ENCODE peak calls at places on chromosome 1, in eight cellular contexts. Q is SK-N-SH; S is fibroblast of mammary gland; P is GM12864; A is endothelial cell; G is lower lobe of right lung; M is CD8-positive, alpha-beta T cell; T is colonic mucosa. E is an unnamed sample.

GRCh38 chr1:147167361-147167760 is 4.9 kb downstream of the PRKAB2 start:
- DNase-seq in A (no peak), S (peak; percentile 96), M (no peak), G (no peak), T (no peak), P (no peak), Q (no peak), E (no peak)

GRCh38 chr1:208486677-208487076 is 242.5 kb upstream of the PLXNA2 start:
- DNase-seq in P (no peak), M (no peak), A (no peak), T (no peak), Q (no peak), G (no peak), S (no peak), E (no peak)

GRCh38 chr1:53348491-53349368 is 20.9 kb upstream of the LRP8 start:
- DNase-seq in S (no peak), G (no peak), P (no peak), T (peak; percentile 7), Q (no peak), M (no peak), A (no peak), E (peak; percentile 6)

GRCh38 chr1:44805311-44806024 is 1.7 kb downstream of the DYNLT4 start:
- DNase-seq in A (no peak), G (peak; percentile 41), P (no peak), Q (no peak), M (no peak), S (no peak), T (no peak), E (no peak)

GRCh38 chr1:7334475-7335035 is 436.5 kb upstream of the VAMP3 start:
- DNase-seq in M (no peak), G (no peak), P (no peak), S (peak; percentile 27), A (no peak), T (peak; percentile 66), Q (peak; percentile 80), E (no peak)

GRCh38 chr1:231407537-231408396 is 14.3 kb downstream of the EGLN1 start:
- DNase-seq in M (no peak), T (peak; percentile 23), Q (no peak), G (no peak), P (no peak), A (no peak), S (peak; percentile 63), E (no peak)

GRCh38 chr1:63327417-63328139 is 5.2 kb downstream of the FOXD3 start:
- DNase-seq in M (no peak), Q (peak; percentile 89), G (peak; percentile 72), S (peak; percentile 59), T (peak; percentile 81), A (peak; percentile 83), P (no peak), E (peak; percentile 19)

GRCh38 chr1:92831762-92832536 is at the start of gene RPL5:
- DNase-seq in M (peak; percentile 93), S (peak; percentile 96), G (peak; percentile 97), T (peak; percentile 98), P (peak; percentile 96), Q (peak; percentile 95), A (peak; percentile 98), E (peak; percentile 98)

GRCh38 chr1:91622586-91622985 is 121.9 kb downstream of the CDC7 start:
- DNase-seq in A (no peak), T (peak; percentile 43), G (no peak), P (no peak), S (no peak), Q (no peak), M (no peak), E (no peak)

GRCh38 chr1:84303154-84303830 is 1.8 kb downstream of the SAMD13 start:
- DNase-seq in S (no peak), G (no peak), M (no peak), Q (no peak), A (no peak), T (no peak), P (no peak), E (no peak)

GRCh38 chr1:152047607-152047953 is 10.8 kb upstream of the S100A11 start:
- DNase-seq in Q (no peak), S (peak; percentile 91), M (no peak), G (no peak), A (no peak), P (no peak), T (no peak), E (no peak)

GRCh38 chr1:30232288-30232899 is 491.0 kb downstream of the MATN1 start:
- DNase-seq in T (peak; percentile 23), S (peak; percentile 5), M (no peak), A (peak; percentile 25), P (no peak), G (no peak), Q (no peak), E (no peak)

GRCh38 chr1:6108937-6109636 is 63.4 kb downstream of the KCNAB2 start:
- DNase-seq in M (no peak), P (peak; percentile 15), G (peak; percentile 53), A (peak; percentile 42), S (peak; percentile 51), Q (peak; percentile 83), T (no peak), E (no peak)

GRCh38 chr1:197126698-197127097 is 19.8 kb downstream of the ASPM start:
- DNase-seq in T (no peak), P (no peak), S (no peak), Q (no peak), A (no peak), M (no peak), G (no peak), E (no peak)

DNA sequence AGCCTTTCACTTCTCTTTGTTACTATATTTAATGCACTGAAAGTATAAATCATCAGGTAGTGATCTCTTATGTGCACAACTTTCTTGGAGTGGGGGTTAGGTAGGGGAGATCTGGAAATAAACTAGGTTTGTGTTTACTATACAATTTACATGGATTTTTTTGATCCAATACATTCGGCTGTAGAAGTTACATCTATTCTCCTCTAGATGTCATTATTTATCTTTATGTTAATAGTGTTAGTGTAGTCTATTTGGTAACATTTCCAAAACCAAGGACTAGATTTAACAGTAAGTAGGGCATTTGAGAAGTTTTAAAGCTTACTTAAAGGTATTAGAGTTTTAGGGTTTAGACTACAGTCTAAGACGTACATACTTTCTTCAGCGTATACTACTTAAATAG is 5.4 kb downstream of the VPS45 start:
- DNase-seq in T (no peak), S (peak; percentile 45), M (no peak), P (no peak), G (no peak), A (no peak), Q (peak; percentile 26), E (no peak)
- TF ChIP-seq CTCF in T (peak; percentile 17), S (peak; percentile 43), M (peak; percentile 69), P (peak; percentile 34), G (peak; percentile 46), A (peak; percentile 26), Q (peak; percentile 71), E (no peak)

DNA sequence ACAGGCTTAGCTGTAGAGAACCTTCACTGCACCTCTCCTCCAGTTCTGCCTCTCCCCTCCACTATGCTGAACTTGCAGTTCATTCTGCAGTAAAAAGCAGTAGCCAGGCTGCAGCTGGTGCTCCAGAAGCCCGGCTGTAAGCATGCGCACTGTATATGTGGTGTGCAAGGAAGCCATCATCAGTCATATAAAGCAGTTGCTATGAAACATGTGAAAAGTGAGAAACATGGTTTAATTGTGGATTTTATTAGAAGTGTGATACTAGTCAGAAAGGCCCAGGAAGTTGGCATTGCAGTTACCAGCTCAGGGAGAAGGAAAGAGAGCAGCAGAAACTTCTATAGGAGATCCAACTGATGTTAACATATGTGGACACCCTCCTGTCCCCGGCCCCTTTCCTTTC is 32.9 kb downstream of the DPT start:
- DNase-seq in S (no peak), G (no peak), A (no peak), Q (no peak), P (no peak), T (no peak), M (no peak), E (no peak)
- TF ChIP-seq CTCF in S (no peak), G (no peak), A (no peak), Q (no peak), P (no peak), T (no peak), M (no peak), E (no peak)

DNA sequence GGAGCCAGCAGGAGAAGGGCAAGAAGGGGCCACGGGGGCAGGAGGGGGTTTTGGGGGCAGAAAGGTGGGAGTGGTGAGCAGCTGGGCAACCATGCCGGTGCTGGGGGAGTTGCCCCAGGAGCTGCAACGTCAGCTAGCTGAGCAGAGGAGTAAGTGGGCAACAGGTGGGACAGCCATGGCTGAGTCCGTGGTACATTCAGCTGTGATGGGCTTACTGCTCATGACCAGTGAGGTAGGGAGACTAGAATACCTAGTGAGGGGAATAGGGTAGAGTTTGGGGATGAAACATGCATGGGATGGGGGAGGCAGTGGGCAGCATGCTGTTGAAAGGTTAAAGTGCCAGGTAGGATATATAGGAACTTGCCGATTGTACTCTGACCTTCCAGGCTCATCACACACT is 2.4 kb downstream of the USP21 start:
- DNase-seq in S (no peak), Q (no peak), G (no peak), T (no peak), A (no peak), M (no peak), P (no peak), E (no peak)
- TF ChIP-seq CTCF in S (no peak), Q (no peak), G (no peak), T (no peak), A (no peak), M (no peak), P (no peak), E (no peak)

GRCh38 chr1:209829716-209830115 is 1.9 kb downstream of the UTP25 start:
- DNase-seq in T (no peak), M (no peak), P (no peak), S (peak; percentile 48), G (no peak), A (no peak), Q (no peak), E (no peak)

GRCh38 chr1:209830722-209831121 is 3.0 kb downstream of the UTP25 start:
- DNase-seq in Q (no peak), G (no peak), S (no peak), P (no peak), A (no peak), M (no peak), T (no peak), E (no peak)

GRCh38 chr1:209825591-209826433 is 2.0 kb upstream of the UTP25 start:
- DNase-seq in M (no peak), T (peak; percentile 36), G (no peak), A (no peak), P (no peak), S (no peak), Q (no peak), E (no peak)

GRCh38 chr1:209831615-209832014 is 3.8 kb downstream of the UTP25 start:
- DNase-seq in A (no peak), G (no peak), T (no peak), S (peak; percentile 76), M (no peak), P (no peak), Q (no peak), E (no peak)

DNA sequence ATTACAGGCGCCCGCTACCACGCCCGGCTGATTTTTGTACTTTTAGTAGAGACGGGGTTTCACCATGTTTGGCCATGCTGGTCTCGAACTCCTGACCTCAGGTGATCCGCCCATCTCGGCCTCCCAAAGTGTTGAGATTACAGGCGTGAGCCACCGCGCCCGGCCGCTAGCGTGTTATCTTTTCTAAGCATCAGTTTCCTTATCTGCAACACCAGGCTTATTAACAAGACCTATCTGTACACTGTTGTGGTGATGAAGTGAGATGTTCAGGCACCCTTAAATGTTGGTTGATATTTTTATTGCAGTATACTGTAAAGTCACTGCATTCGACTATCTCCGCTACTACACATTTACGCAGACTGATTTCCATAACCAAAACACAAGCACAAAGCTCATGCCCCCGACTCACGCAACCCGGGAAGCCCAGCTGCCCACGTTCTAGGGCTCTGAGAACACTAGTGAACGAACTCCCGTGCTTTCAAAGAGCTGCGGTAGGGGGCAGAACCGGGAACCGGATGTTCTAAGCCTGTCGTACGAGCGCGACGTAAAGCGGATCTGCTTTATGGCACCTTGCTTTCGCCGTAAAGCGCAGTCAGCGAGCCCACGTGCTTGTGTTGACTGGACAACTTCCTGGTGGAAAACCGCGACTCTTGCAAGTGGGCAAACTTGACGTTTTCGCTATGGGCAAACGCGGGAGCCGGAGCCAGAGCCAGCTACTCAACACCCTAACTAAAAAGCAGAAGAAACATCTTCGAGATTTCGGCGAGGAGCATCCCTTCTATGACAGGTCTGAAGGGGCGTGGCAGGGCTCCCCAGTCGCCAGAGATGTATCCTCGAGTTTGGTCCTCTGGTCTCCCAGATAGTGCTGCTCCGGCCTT is at the start of gene UTP25:
- DNase-seq in G (peak; percentile 96), T (peak; percentile 96), A (peak; percentile 93), Q (peak; percentile 80), S (peak; percentile 98), M (peak; percentile 91), P (peak; percentile 97), E (peak; percentile 85)
- TF ChIP-seq CTCF in G (peak; percentile 71), T (peak; percentile 55), A (peak; percentile 67), Q (peak; percentile 75), S (peak; percentile 67), M (peak; percentile 78), P (peak; percentile 74), E (no peak)